ENCODE peak calls at places on chromosome 3, in seven cellular contexts. One of them, this sample, is unnamed.
A peak's percentile ranks its signal among the peaks of the same experiment; 100 is the strongest.

GRCh38 chr3:64427671-64428070 is 202.4 kb upstream of the PRICKLE2 start:
- DNase-seq in GM10248: no peak
- DNase-seq in fibroblast of pulmonary artery: no peak
- DNase-seq in lower leg skin: no peak
- DNase-seq in psoas muscle: no peak
- DNase-seq in cardiac fibroblast: no peak
- DNase-seq in mesothelial cell of epicardium: no peak
- DNase-seq in this sample: no peak

GRCh38 chr3:190432216-190432615 is 17.5 kb downstream of the TMEM207 start:
- DNase-seq in GM10248: no peak
- DNase-seq in fibroblast of pulmonary artery: peak; percentile 36
- DNase-seq in lower leg skin: no peak
- DNase-seq in psoas muscle: no peak
- DNase-seq in cardiac fibroblast: peak; percentile 24
- DNase-seq in mesothelial cell of epicardium: no peak
- DNase-seq in this sample: no peak

GRCh38 chr3:149625795-149626194 is 32.0 kb downstream of the WWTR1 start:
- DNase-seq in GM10248: no peak
- DNase-seq in fibroblast of pulmonary artery: no peak
- DNase-seq in lower leg skin: no peak
- DNase-seq in psoas muscle: no peak
- DNase-seq in cardiac fibroblast: no peak
- DNase-seq in mesothelial cell of epicardium: no peak
- DNase-seq in this sample: peak; percentile 65

GRCh38 chr3:11136871-11137626 is 17.2 kb upstream of the HRH1 start:
- DNase-seq in GM10248: no peak
- DNase-seq in fibroblast of pulmonary artery: peak; percentile 100
- DNase-seq in lower leg skin: peak; percentile 85
- DNase-seq in psoas muscle: peak; percentile 78
- DNase-seq in cardiac fibroblast: peak; percentile 99
- DNase-seq in mesothelial cell of epicardium: no peak
- DNase-seq in this sample: peak; percentile 93

GRCh38 chr3:128650096-128651050 is at the start of gene RPN1:
- DNase-seq in GM10248: peak; percentile 94
- DNase-seq in fibroblast of pulmonary artery: peak; percentile 97
- DNase-seq in lower leg skin: peak; percentile 99
- DNase-seq in psoas muscle: peak; percentile 98
- DNase-seq in cardiac fibroblast: peak; percentile 96
- DNase-seq in mesothelial cell of epicardium: peak; percentile 85
- DNase-seq in this sample: peak; percentile 83

GRCh38 chr3:151315136-151315535 is 1.5 kb downstream of the GPR87 start:
- DNase-seq in GM10248: no peak
- DNase-seq in fibroblast of pulmonary artery: peak; percentile 67
- DNase-seq in lower leg skin: no peak
- DNase-seq in psoas muscle: no peak
- DNase-seq in cardiac fibroblast: peak; percentile 73
- DNase-seq in mesothelial cell of epicardium: no peak
- DNase-seq in this sample: peak; percentile 49

GRCh38 chr3:127064391-127065137 is 81.6 kb downstream of the PLXNA1 start:
- DNase-seq in GM10248: no peak
- DNase-seq in fibroblast of pulmonary artery: peak; percentile 27
- DNase-seq in lower leg skin: no peak
- DNase-seq in psoas muscle: peak; percentile 9
- DNase-seq in cardiac fibroblast: peak; percentile 18
- DNase-seq in mesothelial cell of epicardium: no peak
- DNase-seq in this sample: peak; percentile 56

GRCh38 chr3:11791339-11792200 is 55.1 kb downstream of the TAMM41 start:
- DNase-seq in GM10248: no peak
- DNase-seq in fibroblast of pulmonary artery: no peak
- DNase-seq in lower leg skin: no peak
- DNase-seq in psoas muscle: no peak
- DNase-seq in cardiac fibroblast: no peak
- DNase-seq in mesothelial cell of epicardium: no peak
- DNase-seq in this sample: no peak

GRCh38 chr3:66483006-66483928 is 17.6 kb downstream of the LRIG1 start:
- DNase-seq in GM10248: peak; percentile 30
- DNase-seq in fibroblast of pulmonary artery: peak; percentile 44
- DNase-seq in lower leg skin: peak; percentile 91
- DNase-seq in psoas muscle: peak; percentile 73
- DNase-seq in cardiac fibroblast: peak; percentile 59
- DNase-seq in mesothelial cell of epicardium: no peak
- DNase-seq in this sample: no peak

GRCh38 chr3:168828943-168829342 is 733.2 kb upstream of the GOLIM4 start:
- DNase-seq in GM10248: no peak
- DNase-seq in fibroblast of pulmonary artery: no peak
- DNase-seq in lower leg skin: no peak
- DNase-seq in psoas muscle: no peak
- DNase-seq in cardiac fibroblast: no peak
- DNase-seq in mesothelial cell of epicardium: no peak
- DNase-seq in this sample: no peak

GRCh38 chr3:11250902-11251806 is 21.0 kb upstream of the ATG7 start:
- DNase-seq in GM10248: no peak
- DNase-seq in fibroblast of pulmonary artery: no peak
- DNase-seq in lower leg skin: no peak
- DNase-seq in psoas muscle: no peak
- DNase-seq in cardiac fibroblast: no peak
- DNase-seq in mesothelial cell of epicardium: no peak
- DNase-seq in this sample: no peak

GRCh38 chr3:126907557-126907956 is 75.4 kb upstream of the PLXNA1 start:
- DNase-seq in GM10248: no peak
- DNase-seq in fibroblast of pulmonary artery: peak; percentile 64
- DNase-seq in lower leg skin: no peak
- DNase-seq in psoas muscle: no peak
- DNase-seq in cardiac fibroblast: peak; percentile 75
- DNase-seq in mesothelial cell of epicardium: no peak
- DNase-seq in this sample: no peak

GRCh38 chr3:12472796-12473195 is 11.5 kb upstream of the TSEN2 start:
- DNase-seq in GM10248: no peak
- DNase-seq in fibroblast of pulmonary artery: no peak
- DNase-seq in lower leg skin: no peak
- DNase-seq in psoas muscle: no peak
- DNase-seq in cardiac fibroblast: no peak
- DNase-seq in mesothelial cell of epicardium: no peak
- DNase-seq in this sample: no peak

GRCh38 chr3:60932669-60933068 is 318.6 kb downstream of the FHIT start:
- DNase-seq in GM10248: no peak
- DNase-seq in fibroblast of pulmonary artery: no peak
- DNase-seq in lower leg skin: no peak
- DNase-seq in psoas muscle: no peak
- DNase-seq in cardiac fibroblast: no peak
- DNase-seq in mesothelial cell of epicardium: no peak
- DNase-seq in this sample: no peak

GRCh38 chr3:165254812-165255211 is 58.6 kb upstream of the SLITRK3 start:
- DNase-seq in GM10248: no peak
- DNase-seq in fibroblast of pulmonary artery: peak; percentile 45
- DNase-seq in lower leg skin: no peak
- DNase-seq in psoas muscle: no peak
- DNase-seq in cardiac fibroblast: peak; percentile 45
- DNase-seq in mesothelial cell of epicardium: no peak
- DNase-seq in this sample: no peak

GRCh38 chr3:152398495-152398894 is 129.8 kb downstream of the MBNL1 start:
- DNase-seq in GM10248: no peak
- DNase-seq in fibroblast of pulmonary artery: no peak
- DNase-seq in lower leg skin: no peak
- DNase-seq in psoas muscle: no peak
- DNase-seq in cardiac fibroblast: peak; percentile 34
- DNase-seq in mesothelial cell of epicardium: no peak
- DNase-seq in this sample: no peak

GRCh38 chr3:193875601-193876321 is 260.2 kb upstream of the HES1 start:
- DNase-seq in GM10248: no peak
- DNase-seq in fibroblast of pulmonary artery: no peak
- DNase-seq in lower leg skin: peak; percentile 26
- DNase-seq in psoas muscle: no peak
- DNase-seq in cardiac fibroblast: no peak
- DNase-seq in mesothelial cell of epicardium: no peak
- DNase-seq in this sample: no peak

GRCh38 chr3:34284959-34285358 is 486.5 kb downstream of the PDCD6IP start:
- DNase-seq in GM10248: no peak
- DNase-seq in fibroblast of pulmonary artery: no peak
- DNase-seq in lower leg skin: no peak
- DNase-seq in psoas muscle: no peak
- DNase-seq in cardiac fibroblast: no peak
- DNase-seq in mesothelial cell of epicardium: no peak
- DNase-seq in this sample: no peak

DNA sequence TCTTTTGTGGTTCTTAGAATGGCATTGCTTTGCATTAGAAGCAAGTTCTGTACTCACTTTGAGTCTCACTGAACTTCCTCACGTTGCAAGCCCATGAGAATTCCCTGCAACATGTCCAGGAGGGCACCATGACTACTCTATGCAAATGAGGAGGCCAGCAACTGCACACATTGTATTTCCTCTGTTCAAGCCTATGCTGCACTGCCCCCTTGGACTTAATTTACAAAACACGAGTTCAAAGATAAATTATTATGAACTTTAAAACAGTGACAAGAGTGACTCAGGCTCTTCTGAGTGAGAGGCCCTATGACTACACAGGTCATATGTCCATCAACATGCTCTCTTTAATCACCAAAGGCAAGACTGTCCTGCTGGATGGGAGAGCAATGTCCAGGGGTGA is 484.2 kb upstream of the ATP11B start:
- DNase-seq in GM10248: no peak
- DNase-seq in fibroblast of pulmonary artery: no peak
- DNase-seq in lower leg skin: no peak
- DNase-seq in psoas muscle: no peak
- DNase-seq in cardiac fibroblast: no peak
- DNase-seq in mesothelial cell of epicardium: no peak
- DNase-seq in this sample: no peak
- TF ChIP-seq CTCF in GM10248: no peak
- TF ChIP-seq CTCF in fibroblast of pulmonary artery: no peak
- TF ChIP-seq CTCF in lower leg skin: no peak
- TF ChIP-seq CTCF in psoas muscle: no peak
- TF ChIP-seq CTCF in cardiac fibroblast: no peak
- TF ChIP-seq CTCF in mesothelial cell of epicardium: no peak
- TF ChIP-seq CTCF in this sample: no peak

GRCh38 chr3:113695818-113696645 is at the start of gene USF3:
- DNase-seq in GM10248: peak; percentile 94
- DNase-seq in fibroblast of pulmonary artery: peak; percentile 56
- DNase-seq in lower leg skin: peak; percentile 94
- DNase-seq in psoas muscle: peak; percentile 76
- DNase-seq in cardiac fibroblast: peak; percentile 63
- DNase-seq in mesothelial cell of epicardium: peak; percentile 46
- DNase-seq in this sample: no peak

GRCh38 chr3:113697192-113698090 is 999 bp upstream of the USF3 start:
- DNase-seq in GM10248: peak; percentile 15
- DNase-seq in fibroblast of pulmonary artery: peak; percentile 22
- DNase-seq in lower leg skin: peak; percentile 87
- DNase-seq in psoas muscle: no peak
- DNase-seq in cardiac fibroblast: peak; percentile 27
- DNase-seq in mesothelial cell of epicardium: no peak
- DNase-seq in this sample: no peak

GRCh38 chr3:113695426-113695817 is 1.0 kb downstream of the USF3 start:
- DNase-seq in GM10248: no peak
- DNase-seq in fibroblast of pulmonary artery: peak; percentile 7
- DNase-seq in lower leg skin: no peak
- DNase-seq in psoas muscle: no peak
- DNase-seq in cardiac fibroblast: peak; percentile 5
- DNase-seq in mesothelial cell of epicardium: no peak
- DNase-seq in this sample: no peak

GRCh38 chr3:113698213-113698742 is 1.8 kb upstream of the USF3 start:
- DNase-seq in GM10248: no peak
- DNase-seq in fibroblast of pulmonary artery: no peak
- DNase-seq in lower leg skin: no peak
- DNase-seq in psoas muscle: no peak
- DNase-seq in cardiac fibroblast: no peak
- DNase-seq in mesothelial cell of epicardium: no peak
- DNase-seq in this sample: no peak

DNA sequence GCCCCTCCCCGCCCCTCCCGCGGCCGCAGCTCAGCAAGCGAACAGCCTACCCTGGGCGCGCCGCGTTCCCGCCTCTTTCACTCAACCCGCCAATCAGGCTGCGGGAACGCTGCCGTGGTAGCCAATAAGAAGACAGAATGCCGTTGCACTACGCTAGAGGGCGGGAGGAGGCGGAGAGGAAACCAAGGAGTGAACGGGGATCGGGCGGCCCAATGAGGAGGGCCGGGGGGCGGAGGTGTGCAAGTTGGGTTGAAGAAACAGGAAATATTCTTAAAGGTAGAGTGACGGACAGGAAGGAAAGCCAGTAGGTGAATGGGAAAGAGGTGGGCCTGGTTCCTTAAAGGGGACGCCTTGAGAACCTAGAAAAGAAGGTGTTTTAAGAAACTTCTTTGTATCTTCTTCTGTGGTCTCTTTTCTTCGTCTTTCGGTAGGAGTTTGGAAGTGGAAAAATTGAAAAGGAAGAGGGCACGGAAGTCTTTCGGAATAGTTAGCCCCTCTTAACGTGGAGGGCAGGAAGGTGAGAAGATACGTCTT is 283 bp upstream of the USF3 start:
- DNase-seq in GM10248: peak; percentile 99
- DNase-seq in fibroblast of pulmonary artery: peak; percentile 99
- DNase-seq in lower leg skin: peak; percentile 100
- DNase-seq in psoas muscle: peak; percentile 99
- DNase-seq in cardiac fibroblast: peak; percentile 100
- DNase-seq in mesothelial cell of epicardium: peak; percentile 94
- DNase-seq in this sample: peak; percentile 97
- TF ChIP-seq CTCF in GM10248: no peak
- TF ChIP-seq CTCF in fibroblast of pulmonary artery: no peak
- TF ChIP-seq CTCF in lower leg skin: no peak
- TF ChIP-seq CTCF in psoas muscle: no peak
- TF ChIP-seq CTCF in cardiac fibroblast: peak; percentile 12
- TF ChIP-seq CTCF in mesothelial cell of epicardium: no peak
- TF ChIP-seq CTCF in this sample: peak; percentile 2

GRCh38 chr3:86702381-86702958 is 288.5 kb downstream of the VGLL3 start:
- DNase-seq in GM10248: peak; percentile 10
- DNase-seq in fibroblast of pulmonary artery: peak; percentile 6
- DNase-seq in lower leg skin: no peak
- DNase-seq in psoas muscle: no peak
- DNase-seq in cardiac fibroblast: peak; percentile 2
- DNase-seq in mesothelial cell of epicardium: no peak
- DNase-seq in this sample: no peak
- TF ChIP-seq CTCF in GM10248: peak; percentile 54
- TF ChIP-seq CTCF in fibroblast of pulmonary artery: peak; percentile 49
- TF ChIP-seq CTCF in lower leg skin: no peak
- TF ChIP-seq CTCF in psoas muscle: no peak
- TF ChIP-seq CTCF in cardiac fibroblast: peak; percentile 48
- TF ChIP-seq CTCF in mesothelial cell of epicardium: peak; percentile 37
- TF ChIP-seq CTCF in this sample: peak; percentile 66

DNA sequence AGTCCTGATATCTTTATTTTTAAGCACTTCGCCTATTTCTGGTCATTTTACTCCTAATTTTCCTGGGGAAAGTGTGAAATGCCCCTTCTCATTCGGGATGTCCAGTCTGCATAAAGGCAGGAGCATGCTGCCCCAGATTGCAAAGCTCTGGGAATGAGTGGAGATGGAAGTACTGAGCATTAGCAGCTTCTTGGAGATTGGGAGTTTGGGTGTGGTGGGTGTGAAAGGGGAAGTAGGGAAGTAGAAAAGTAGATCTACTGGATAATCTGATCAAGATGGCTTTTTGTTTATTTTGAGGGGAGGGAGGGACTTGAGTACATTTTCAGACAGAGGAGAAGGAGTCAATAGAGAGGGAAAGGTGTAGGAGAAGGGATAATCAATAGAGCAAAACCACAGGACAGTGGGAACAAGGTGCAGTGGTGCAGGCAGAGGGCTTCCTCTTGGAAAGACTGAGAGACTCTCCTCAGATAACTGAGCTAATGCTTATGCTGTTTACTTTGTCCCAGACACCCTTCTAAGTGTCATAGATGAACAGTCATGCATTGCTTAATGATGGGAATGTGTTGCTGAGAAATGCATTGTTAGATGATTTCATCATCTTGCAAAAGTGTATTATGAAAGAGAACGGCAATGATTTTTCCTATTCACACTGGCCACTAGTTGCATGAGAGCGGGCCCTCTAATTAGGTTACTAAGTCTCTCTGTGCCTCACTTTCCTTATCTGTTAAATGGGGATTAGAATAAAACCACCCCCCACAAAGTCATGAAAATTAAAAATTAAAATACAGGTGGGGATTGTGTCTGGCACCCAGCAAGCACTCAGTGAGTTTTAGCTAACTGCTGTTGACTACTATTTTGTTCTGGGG is 45.5 kb downstream of the PHLDB2 start:
- DNase-seq in GM10248: no peak
- DNase-seq in fibroblast of pulmonary artery: peak; percentile 96
- DNase-seq in lower leg skin: no peak
- DNase-seq in psoas muscle: no peak
- DNase-seq in cardiac fibroblast: peak; percentile 94
- DNase-seq in mesothelial cell of epicardium: no peak
- DNase-seq in this sample: peak; percentile 64
- TF ChIP-seq CTCF in GM10248: no peak
- TF ChIP-seq CTCF in fibroblast of pulmonary artery: peak; percentile 36
- TF ChIP-seq CTCF in lower leg skin: no peak
- TF ChIP-seq CTCF in psoas muscle: no peak
- TF ChIP-seq CTCF in cardiac fibroblast: peak; percentile 31
- TF ChIP-seq CTCF in mesothelial cell of epicardium: no peak
- TF ChIP-seq CTCF in this sample: peak; percentile 17

This sample was measured in retinal pigment epithelial cell.